ENCODE peak calls at places on chromosomes 1 and 21, in five cellular contexts. X, P, Q, K and W are unnamed samples.

GRCh38 chr1:36966242-36966641 is 68.1 kb downstream of the GRIK3 start:
- DNase-seq in X (no peak), K (no peak), Q (peak), P (peak), W (no peak)

GRCh38 chr1:45769261-45769932 is 18.9 kb upstream of the IPP start:
- DNase-seq in X (no peak), P (peak), Q (peak), K (no peak), W (no peak)

GRCh38 chr1:211833174-211833820 is 2.7 kb upstream of the LPGAT1 start:
- DNase-seq in P (no peak), K (no peak), Q (no peak), X (no peak), W (no peak)

GRCh38 chr1:68293609-68294353 is 61.5 kb upstream of the WLS start:
- DNase-seq in X (no peak), P (peak), K (no peak), Q (peak), W (no peak)

GRCh38 chr1:199954701-199955100 is 72.8 kb upstream of the NR5A2 start:
- DNase-seq in P (peak), K (no peak), Q (peak), X (no peak), W (no peak)

GRCh38 chr1:91226741-91227140 is 177.9 kb downstream of the HFM1 start:
- DNase-seq in K (no peak), X (no peak), Q (no peak), P (no peak), W (no peak)

GRCh38 chr1:46342084-46342656 is 1.6 kb downstream of the NSUN4 start:
- DNase-seq in K (no peak), Q (no peak), X (no peak), P (peak), W (no peak)

GRCh38 chr1:94693435-94693834 is 126.7 kb upstream of the SLC44A3 start:
- DNase-seq in P (peak), Q (no peak), X (no peak), K (no peak), W (no peak)

GRCh38 chr1:203039609-203040517 is 13.6 kb downstream of the PPFIA4 start:
- DNase-seq in P (peak), K (no peak), Q (peak), X (no peak), W (no peak)

GRCh38 chr1:86507935-86508582 is 38.8 kb upstream of the CLCA4 start:
- DNase-seq in Q (peak), K (no peak), P (peak), X (no peak), W (no peak)

GRCh38 chr1:228161866-228162265 is 3.7 kb upstream of the IBA57 start:
- DNase-seq in X (peak), K (no peak), P (no peak), Q (no peak), W (no peak)

GRCh38 chr1:181101581-181102226 is 13.2 kb downstream of the IER5 start:
- DNase-seq in P (peak), X (no peak), K (no peak), Q (no peak), W (no peak)

GRCh38 chr1:15965228-15965767 is 10.6 kb downstream of the ZBTB17 start:
- DNase-seq in Q (no peak), X (no peak), P (no peak), K (peak), W (no peak)

GRCh38 chr1:24796524-24796923 is 51.3 kb downstream of the CLIC4 start:
- DNase-seq in Q (no peak), K (no peak), X (no peak), P (no peak), W (no peak)

GRCh38 chr21:43306391-43306790 is 120.5 kb downstream of the SIK1 start:
- DNase-seq in K (no peak), P (no peak), X (peak), Q (no peak), W (no peak)

GRCh38 chr1:228064296-228064695 is 18.2 kb upstream of the ARF1 start:
- DNase-seq in P (peak), Q (no peak), X (no peak), K (no peak), W (no peak)

GRCh38 chr21:17829472-17829871 is 10.3 kb upstream of the C21orf91 start:
- DNase-seq in Q (no peak), K (no peak), P (no peak), X (no peak), W (no peak)

GRCh38 chr1:77322061-77322900 is 40.5 kb downstream of the AK5 start:
- DNase-seq in K (no peak), Q (no peak), P (peak), X (no peak), W (no peak)

GRCh38 chr1:154199563-154199879 is 6.6 kb downstream of the CFAP141 start:
- DNase-seq in K (no peak), P (no peak), X (no peak), Q (no peak), W (no peak)

GRCh38 chr21:37605006-37605405 is 238.4 kb downstream of the DYRK1A start:
- DNase-seq in X (no peak), K (no peak), Q (no peak), P (no peak), W (no peak)
- TF ChIP-seq CTCF in X (no peak), K (no peak), Q (no peak), P (no peak), W (no peak)

GRCh38 chr1:118949317-118949716 is 38.8 kb downstream of the TBX15 start:
- DNase-seq in K (no peak), P (no peak), X (no peak), Q (no peak), W (no peak)
- H3K4me3 ChIP-seq in K (no peak), P (no peak), X (no peak), Q (no peak), W (no peak)

GRCh38 chr1:58621375-58621774 is 44.3 kb upstream of the TACSTD2 start:
- DNase-seq in K (no peak), X (no peak), Q (no peak), P (no peak), W (no peak)

GRCh38 chr1:58620926-58621325 is 43.9 kb upstream of the TACSTD2 start:
- DNase-seq in X (no peak), K (no peak), Q (no peak), P (no peak), W (no peak)

GRCh38 chr1:58620259-58620658 is 43.2 kb upstream of the TACSTD2 start:
- DNase-seq in Q (no peak), P (peak), K (no peak), X (no peak), W (no peak)

GRCh38 chr1:58619286-58620054 is 42.4 kb upstream of the TACSTD2 start:
- DNase-seq in K (no peak), Q (no peak), P (peak), X (no peak), W (no peak)

GRCh38 chr1:58618303-58618702 is 41.3 kb upstream of the TACSTD2 start:
- DNase-seq in K (no peak), Q (no peak), P (no peak), X (peak), W (peak)
- H3K27ac ChIP-seq in K (no peak), Q (no peak), P (no peak), X (peak), W (peak)

GRCh38 chr1:215651867-215652266 is 84.8 kb downstream of the KCTD3 start:
- DNase-seq in P (no peak), K (no peak), X (no peak), Q (no peak), W (no peak)
- TF ChIP-seq CTCF in P (no peak), K (no peak), X (no peak), Q (no peak), W (no peak)

GRCh38 chr1:206558794-206559660 is 51.7 kb downstream of the RASSF5 start:
- DNase-seq in Q (no peak), P (no peak), K (no peak), X (no peak), W (no peak)

GRCh38 chr1:206556748-206557635 is 49.7 kb downstream of the RASSF5 start:
- DNase-seq in P (peak), X (peak), Q (peak), K (peak), W (peak)

GRCh38 chr1:206557636-206558473 is 50.5 kb downstream of the RASSF5 start:
- DNase-seq in Q (no peak), K (no peak), X (peak), P (no peak), W (no peak)

GRCh38 chr1:206560021-206560716 is 52.1 kb downstream of the EIF2D start:
- DNase-seq in X (no peak), K (no peak), Q (peak), P (no peak), W (no peak)

GRCh38 chr1:206559661-206559995 is 52.3 kb downstream of the RASSF5 start:
- DNase-seq in Q (peak), K (no peak), X (no peak), P (no peak), W (no peak)
- H3K4me3 ChIP-seq in Q (no peak), K (no peak), X (peak), P (no peak), W (peak)

DNA sequence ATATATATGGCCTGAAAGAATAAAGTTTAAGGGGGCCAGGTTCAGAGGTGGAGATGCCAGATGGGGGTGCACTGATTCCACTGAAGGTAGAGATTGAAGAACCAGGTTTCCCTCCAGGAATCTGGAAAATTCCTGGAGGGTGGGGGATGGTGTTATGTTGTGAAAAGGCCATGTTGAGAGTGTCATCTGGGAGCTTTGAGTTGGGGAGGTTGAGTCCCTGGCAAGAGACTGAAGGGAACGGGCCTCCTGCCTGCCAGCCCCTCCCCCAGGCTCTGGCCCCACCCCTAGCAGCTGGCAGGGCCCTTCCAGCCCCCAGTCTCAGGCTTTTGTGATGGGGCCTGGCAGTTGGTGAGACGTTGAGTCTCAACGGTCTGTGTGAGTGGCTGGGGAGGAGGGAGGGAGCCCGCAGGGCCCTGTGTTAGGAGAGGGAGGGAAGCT is 4.1 kb downstream of the PTPRU start:
- DNase-seq in K (no peak), X (no peak), Q (peak), P (peak), W (no peak)
- H3K27ac ChIP-seq in K (no peak), X (no peak), Q (no peak), P (no peak), W (no peak)

GRCh38 chr1:183806650-183807049 is 1.7 kb downstream of the RGL1 start:
- DNase-seq in X (no peak), K (no peak), P (no peak), Q (no peak), W (no peak)
- TF ChIP-seq CTCF in X (no peak), K (no peak), P (no peak), Q (no peak), W (no peak)

DNA sequence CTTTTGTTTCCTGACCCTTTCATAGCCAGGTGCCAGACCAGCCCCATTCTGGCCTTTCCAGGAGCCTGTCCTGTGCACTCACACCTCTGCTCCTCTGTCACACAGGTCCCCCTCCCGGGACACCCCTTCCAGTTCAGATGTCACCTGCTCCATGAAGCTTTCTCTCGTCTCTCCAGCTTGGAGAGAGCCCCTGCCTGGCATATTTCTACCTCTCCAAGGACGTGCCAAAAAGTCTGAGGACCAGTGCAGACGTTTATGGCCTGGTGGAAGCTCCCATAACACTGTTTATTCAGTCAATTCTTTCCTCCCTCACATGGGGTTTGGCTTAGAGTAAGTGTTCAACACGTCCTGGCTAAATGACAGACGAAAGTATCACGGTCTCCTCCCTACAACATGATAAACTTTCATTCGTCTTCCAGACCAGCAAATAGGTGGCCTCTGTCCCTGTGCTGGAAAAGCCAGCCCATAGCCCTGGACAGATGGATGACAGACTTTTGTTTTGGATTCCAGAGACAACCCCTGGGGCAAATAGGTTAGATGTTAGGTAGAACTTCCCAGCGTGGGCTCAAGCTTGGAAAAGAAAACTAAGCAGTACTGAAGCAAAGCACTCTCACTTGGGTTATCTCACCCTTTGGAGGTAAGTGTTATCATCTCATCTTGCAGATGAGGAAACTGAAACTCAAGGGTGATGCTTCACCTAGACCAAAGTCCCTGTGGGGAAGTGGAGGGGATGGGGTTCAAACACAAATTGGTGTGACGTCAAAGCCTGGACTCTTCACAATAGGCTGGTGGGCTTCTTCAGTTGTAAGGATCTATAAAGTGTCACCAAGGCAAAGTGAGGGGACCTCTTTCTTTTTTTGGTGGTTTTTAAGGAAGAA is 52.9 kb upstream of the ECE1 start:
- DNase-seq in K (no peak), X (no peak), P (no peak), Q (no peak), W (no peak)
- H3K4me3 ChIP-seq in K (peak), X (peak), P (no peak), Q (no peak), W (peak)

DNA sequence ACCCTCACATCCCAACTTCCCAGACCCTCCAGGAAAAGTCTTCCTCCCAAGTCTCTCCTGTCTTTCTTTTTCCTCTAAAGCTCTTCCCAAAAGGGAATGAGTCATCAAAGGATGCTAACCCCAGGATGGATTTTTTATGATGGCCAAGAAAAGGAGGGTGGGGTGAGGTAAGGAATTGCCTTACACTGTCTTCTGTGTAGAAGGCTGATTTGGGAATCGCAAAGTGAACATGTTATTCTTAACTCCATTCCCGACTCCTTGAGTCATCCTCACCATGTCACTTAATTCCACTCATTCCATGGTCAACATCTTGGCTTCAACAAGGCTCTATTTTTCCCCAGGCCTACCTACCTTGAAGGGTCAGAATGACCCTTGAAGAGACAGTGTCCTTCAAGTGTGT is 44.0 kb downstream of the TBX15 start:
- DNase-seq in Q (no peak), K (no peak), X (no peak), P (no peak), W (no peak)
- H3K27ac ChIP-seq in Q (no peak), K (no peak), X (no peak), P (no peak), W (no peak)

GRCh38 chr1:115411388-115412063 is 73.5 kb upstream of the NGF start:
- DNase-seq in Q (no peak), K (no peak), X (no peak), P (no peak), W (no peak)

GRCh38 chr1:115409097-115409852 is 71.2 kb upstream of the NGF start:
- DNase-seq in P (no peak), K (no peak), Q (no peak), X (no peak), W (no peak)

GRCh38 chr1:115408489-115409002 is 70.5 kb upstream of the NGF start:
- DNase-seq in K (no peak), X (no peak), Q (no peak), P (no peak), W (no peak)

GRCh38 chr1:115412286-115412685 is 74.2 kb upstream of the NGF start:
- DNase-seq in K (no peak), X (no peak), P (no peak), Q (no peak), W (no peak)

DNA sequence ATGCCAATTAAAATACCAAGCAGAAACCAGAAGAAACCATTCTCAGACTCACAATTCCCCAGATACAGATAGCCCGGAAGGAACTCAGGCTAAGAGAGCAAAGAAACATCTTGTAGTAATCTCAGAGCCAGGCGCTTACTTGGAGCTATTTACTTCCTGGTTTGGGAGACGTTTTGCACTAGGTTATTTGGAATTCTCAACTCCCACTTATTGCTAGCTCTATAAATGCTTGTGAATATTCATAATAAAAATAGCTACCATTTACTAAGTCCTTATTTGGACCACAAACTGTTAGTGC is 71.8 kb upstream of the NGF start:
- DNase-seq in K (no peak), P (no peak), X (no peak), Q (no peak), W (no peak)
- TF ChIP-seq CTCF in K (no peak), P (no peak), X (no peak), Q (no peak), W (no peak)